ENCODE peak calls at places on chromosomes 7 and 10, in ten cellular contexts. B is H9, T is HL-60, N is hepatocyte, V is uterus, R is MCF 10A, S is cardiac muscle cell, A is tibial nerve, W is WERI-Rb-1, G is mucosa of descending colon. L is an unnamed sample.

GRCh38 chr10:78277734-78278404 is 244.2 kb downstream of the RPS24 start:
- DNase-seq in B (no peak), T (no peak), N (peak; percentile 23), V (peak; percentile 52), R (no peak), S (peak; percentile 54), A (no peak), W (peak; percentile 62), G (no peak), L (no peak)

GRCh38 chr10:44853148-44853734 is 57.9 kb upstream of the TMEM72 start:
- DNase-seq in B (no peak), T (no peak), N (no peak), V (no peak), R (peak; percentile 34), S (peak; percentile 67), A (no peak), W (no peak), G (no peak), L (no peak)

GRCh38 chr10:98285416-98285815 is 17.4 kb upstream of the LOXL4 start:
- DNase-seq in B (no peak), T (no peak), N (no peak), V (no peak), R (no peak), S (no peak), A (no peak), W (no peak), G (no peak), L (peak; percentile 18)

GRCh38 chr10:97508342-97508741 is 9.6 kb downstream of the UBTD1 start:
- DNase-seq in B (no peak), T (no peak), N (no peak), V (no peak), R (no peak), S (peak; percentile 67), A (no peak), W (no peak), G (no peak), L (no peak)

GRCh38 chr7:4856336-4857056 is 5.3 kb downstream of the PAPOLB start:
- DNase-seq in B (no peak), T (no peak), N (no peak), V (no peak), R (no peak), S (no peak), A (no peak), W (peak; percentile 78), G (no peak), L (no peak)

GRCh38 chr7:35035511-35035921 is 1.8 kb downstream of the DPY19L1 start:
- DNase-seq in B (no peak), T (no peak), N (peak; percentile 67), V (no peak), R (peak; percentile 58), S (peak; percentile 35), A (no peak), W (peak; percentile 41), G (no peak), L (no peak)

GRCh38 chr10:97399843-97400545 is 1.1 kb downstream of the RRP12 start:
- DNase-seq in B (no peak), T (peak; percentile 75), N (peak; percentile 78), V (no peak), R (peak; percentile 82), S (peak; percentile 61), A (no peak), W (no peak), G (peak; percentile 61), L (no peak)

GRCh38 chr10:33732176-33733025 is 397.9 kb upstream of the NRP1 start:
- DNase-seq in B (no peak), T (no peak), N (peak; percentile 27), V (no peak), R (peak; percentile 33), S (peak; percentile 58), A (no peak), W (no peak), G (no peak), L (no peak)

GRCh38 chr10:60338002-60338564 is 51.6 kb downstream of the ANK3 start:
- DNase-seq in B (no peak), T (no peak), N (no peak), V (no peak), R (no peak), S (no peak), A (no peak), W (no peak), G (no peak), L (no peak)

GRCh38 chr10:996031-996430 is 7.8 kb downstream of the GTPBP4 start:
- DNase-seq in B (no peak), T (no peak), N (no peak), V (no peak), R (no peak), S (no peak), A (no peak), W (no peak), G (no peak), L (no peak)

GRCh38 chr10:99685232-99686041 is 26.1 kb downstream of the ENTPD7 start:
- DNase-seq in B (no peak), T (peak; percentile 86), N (no peak), V (no peak), R (peak; percentile 11), S (no peak), A (no peak), W (no peak), G (no peak), L (no peak)

GRCh38 chr7:100503350-100503735 is 19.6 kb downstream of the NYAP1 start:
- DNase-seq in B (no peak), T (no peak), N (peak; percentile 12), V (no peak), R (no peak), S (peak; percentile 80), A (no peak), W (no peak), G (no peak), L (no peak)

GRCh38 chr10:112715581-112715980 is 234.5 kb upstream of the TCF7L2 start:
- DNase-seq in B (no peak), T (no peak), N (peak; percentile 31), V (no peak), R (no peak), S (no peak), A (no peak), W (no peak), G (no peak), L (no peak)

DNA sequence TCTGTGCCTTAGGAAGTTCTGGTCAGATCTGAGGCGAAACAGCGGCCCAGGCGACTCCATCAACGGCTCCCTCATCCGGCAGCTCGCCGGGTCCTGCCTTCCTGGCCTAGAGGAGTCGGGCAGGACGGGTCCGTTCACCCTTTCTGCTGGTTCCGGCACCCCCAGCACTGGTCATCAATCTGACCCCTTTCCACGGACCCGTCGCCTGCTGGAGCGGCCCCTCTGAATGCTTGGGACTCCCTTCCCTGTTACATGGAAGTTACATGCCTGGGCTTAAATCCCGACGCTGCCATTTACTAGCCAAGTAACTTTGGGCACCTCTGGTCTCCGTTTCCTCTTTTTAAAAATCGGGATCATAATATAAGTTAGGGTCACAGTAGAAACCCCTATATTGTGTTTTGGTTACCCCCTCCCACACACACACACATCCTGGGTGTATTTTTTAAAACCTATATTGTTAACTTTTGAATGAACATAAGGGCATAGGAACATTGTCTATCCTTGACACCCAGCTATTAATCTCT is 607 bp upstream of the GGCT start:
- DNase-seq in B (no peak), T (no peak), N (no peak), V (no peak), R (no peak), S (no peak), A (no peak), W (no peak), G (no peak), L (no peak)
- TF ChIP-seq CTCF in B (no peak), T (no peak), N (no peak), V (peak; percentile 35), R (no peak), S (peak; percentile 5), A (no peak), W (no peak), G (no peak), L (no peak)

GRCh38 chr7:76507723-76508406 is 2.5 kb upstream of the UPK3B start:
- DNase-seq in B (peak; percentile 11), T (peak; percentile 86), N (peak; percentile 1), V (no peak), R (peak; percentile 18), S (no peak), A (no peak), W (no peak), G (peak; percentile 12), L (no peak)

GRCh38 chr7:76512941-76513816 is 2.8 kb downstream of the UPK3B start:
- DNase-seq in B (peak; percentile 76), T (no peak), N (peak; percentile 13), V (no peak), R (peak; percentile 16), S (peak; percentile 19), A (no peak), W (peak; percentile 53), G (peak; percentile 67), L (no peak)

GRCh38 chr7:76506081-76506440 is 4.3 kb upstream of the UPK3B start:
- DNase-seq in B (no peak), T (no peak), N (peak; percentile 4), V (no peak), R (no peak), S (no peak), A (no peak), W (no peak), G (no peak), L (no peak)

GRCh38 chr7:76513817-76514799 is 3.8 kb downstream of the UPK3B start:
- DNase-seq in B (peak; percentile 21), T (no peak), N (peak; percentile 3), V (no peak), R (no peak), S (no peak), A (no peak), W (no peak), G (peak; percentile 42), L (no peak)

GRCh38 chr7:76509931-76510877 is at the start of gene UPK3B:
- DNase-seq in B (peak; percentile 73), T (no peak), N (peak; percentile 26), V (no peak), R (no peak), S (peak; percentile 7), A (no peak), W (peak; percentile 69), G (peak; percentile 56), L (no peak)
- TF ChIP-seq CTCF in B (no peak), T (no peak), N (no peak), V (no peak), R (no peak), S (no peak), A (no peak), W (no peak), G (no peak), L (no peak)

GRCh38 chr10:72044417-72045041 is 43.8 kb downstream of the SPOCK2 start:
- DNase-seq in B (no peak), T (no peak), N (peak; percentile 50), V (peak; percentile 61), R (peak; percentile 63), S (no peak), A (no peak), W (no peak), G (no peak), L (no peak)
- TF ChIP-seq CTCF in B (peak; percentile 20), T (no peak), N (peak; percentile 32), V (peak; percentile 86), R (peak; percentile 76), S (peak; percentile 30), A (peak; percentile 50), W (peak; percentile 57), G (no peak), L (peak; percentile 19)

DNA sequence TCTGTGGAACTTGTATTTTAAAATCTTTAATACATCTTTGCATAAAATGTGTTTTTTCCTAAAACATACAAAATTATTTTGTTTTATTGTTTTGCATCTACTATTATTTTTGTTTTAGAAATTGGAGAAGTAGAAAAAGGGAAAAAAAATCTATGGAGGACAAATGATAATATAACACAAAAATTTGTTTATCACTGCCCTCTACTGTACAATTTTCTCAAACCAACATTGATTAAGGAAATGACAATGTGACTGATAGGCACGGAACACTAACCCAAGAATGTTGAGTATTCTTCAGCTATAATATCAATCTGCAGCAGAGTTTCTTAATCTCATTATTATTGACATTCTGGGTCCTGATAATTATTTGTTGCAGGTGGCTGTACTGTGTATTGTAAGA is 9.5 kb upstream of the ING3 start:
- DNase-seq in B (no peak), T (no peak), N (no peak), V (no peak), R (peak; percentile 16), S (peak; percentile 14), A (no peak), W (no peak), G (no peak), L (no peak)
- TF ChIP-seq CTCF in B (peak; percentile 40), T (no peak), N (peak; percentile 46), V (peak; percentile 33), R (no peak), S (peak; percentile 24), A (no peak), W (no peak), G (no peak), L (peak; percentile 26)

L was measured in right lobe of liver.